ENCODE peak calls at places on chromosomes 5 and 9, in seven cellular contexts. W, D, B, E, U, P and C are unnamed samples.

GRCh38 chr5:1120236-1120999 is 8.6 kb upstream of the SLC12A7 start:
- DNase-seq in W (no peak), P (no peak), D (no peak), B (no peak), E (no peak), U (no peak), C (no peak)

GRCh38 chr5:126535856-126536545 is 59.0 kb downstream of the ALDH7A1 start:
- DNase-seq in P (no peak), W (no peak), D (no peak), U (peak), E (no peak), B (no peak), C (no peak)

GRCh38 chr9:108710424-108710823 is 145.4 kb downstream of the ACTL7B start:
- DNase-seq in W (no peak), P (no peak), B (no peak), U (no peak), D (no peak), E (no peak), C (no peak)

GRCh38 chr5:150034677-150035076 is 34.1 kb downstream of the HMGXB3 start:
- DNase-seq in B (no peak), E (no peak), D (no peak), W (no peak), U (no peak), P (no peak), C (no peak)

GRCh38 chr5:89584339-89584956 is 701.5 kb upstream of the MEF2C start:
- DNase-seq in B (no peak), P (no peak), U (no peak), W (no peak), E (no peak), D (no peak), C (peak)

GRCh38 chr5:142826741-142827492 is 56.7 kb downstream of the ARHGAP26 start:
- DNase-seq in B (no peak), P (no peak), D (no peak), U (no peak), W (no peak), E (no peak), C (peak)

GRCh38 chr9:105694848-105695581 is 674 bp downstream of the TMEM38B start:
- DNase-seq in P (peak), D (peak), U (peak), B (peak), W (peak), E (peak), C (peak)

GRCh38 chr9:82606761-82607382 is 456.1 kb downstream of the RASEF start:
- DNase-seq in U (no peak), P (no peak), B (no peak), D (no peak), W (peak), E (no peak), C (peak)

GRCh38 chr9:92538541-92538940 is 2.8 kb upstream of the ECM2 start:
- DNase-seq in D (no peak), W (no peak), P (no peak), E (no peak), B (no peak), U (no peak), C (peak)

GRCh38 chr5:178074266-178074952 is 38.9 kb upstream of the N4BP3 start:
- DNase-seq in D (no peak), W (no peak), E (no peak), P (no peak), B (no peak), U (no peak), C (no peak)

GRCh38 chr9:27545471-27545870 is 15.9 kb upstream of the MOB3B start:
- DNase-seq in B (no peak), D (no peak), E (no peak), U (no peak), P (no peak), W (peak), C (no peak)

GRCh38 chr5:102755691-102756371 is 726 bp downstream of the PAM start:
- DNase-seq in U (peak), P (peak), W (peak), E (peak), B (peak), D (peak), C (peak)

GRCh38 chr5:57082441-57083067 is 91.3 kb upstream of the GPBP1 start:
- DNase-seq in E (no peak), U (no peak), D (no peak), B (no peak), P (no peak), W (no peak), C (no peak)

GRCh38 chr9:136840140-136840876 is 2.0 kb upstream of the AJM1 start:
- DNase-seq in U (no peak), P (no peak), D (no peak), W (no peak), E (no peak), B (no peak), C (no peak)

GRCh38 chr5:94503677-94504076 is 114.7 kb downstream of the KIAA0825 start:
- DNase-seq in P (no peak), W (no peak), E (no peak), D (no peak), U (no peak), B (no peak), C (no peak)

GRCh38 chr5:1063661-1064382 is 48.0 kb downstream of the SLC12A7 start:
- DNase-seq in W (no peak), E (no peak), U (no peak), P (peak), D (no peak), B (no peak), C (no peak)

GRCh38 chr9:126114850-126115460 is 211.7 kb upstream of the MVB12B start:
- DNase-seq in E (no peak), B (peak), P (no peak), D (no peak), W (no peak), U (peak), C (no peak)

GRCh38 chr9:35911690-35912089 is 2.4 kb downstream of the SPAAR start:
- DNase-seq in P (no peak), D (no peak), B (no peak), U (no peak), W (no peak), E (no peak), C (no peak)

GRCh38 chr9:3963266-3964019 is 336.4 kb downstream of the GLIS3 start:
- DNase-seq in W (no peak), B (no peak), U (no peak), P (no peak), D (no peak), E (peak), C (peak)

GRCh38 chr9:129497064-129497836 is 123.7 kb downstream of the C9orf50 start:
- DNase-seq in E (peak), P (no peak), D (no peak), B (no peak), U (no peak), W (no peak), C (no peak)

GRCh38 chr5:175885813-175886212 is 14.4 kb downstream of the CPLX2 start:
- DNase-seq in B (no peak), D (no peak), E (no peak), W (no peak), U (no peak), P (no peak), C (no peak)

GRCh38 chr9:89444212-89444611 is 53.7 kb downstream of the SEMA4D start:
- DNase-seq in E (no peak), D (no peak), B (peak), U (no peak), P (no peak), W (peak), C (no peak)

GRCh38 chr9:27154923-27155322 is 45.9 kb downstream of the TEK start:
- DNase-seq in D (no peak), P (no peak), U (no peak), W (no peak), E (no peak), B (no peak), C (peak)

GRCh38 chr5:34519489-34520220 is 136.5 kb upstream of the RAI14 start:
- DNase-seq in B (no peak), D (no peak), E (no peak), P (no peak), U (no peak), W (no peak), C (no peak)

GRCh38 chr5:14263700-14264099 is 120.6 kb downstream of the TRIO start:
- DNase-seq in U (no peak), E (no peak), P (no peak), D (no peak), B (no peak), W (no peak), C (no peak)

GRCh38 chr9:137982132-137982666 is 104.6 kb downstream of the CACNA1B start:
- DNase-seq in B (no peak), D (no peak), U (no peak), E (no peak), W (no peak), P (no peak), C (no peak)

GRCh38 chr9:76490249-76490990 is 31.4 kb downstream of the GCNT1 start:
- DNase-seq in U (no peak), P (no peak), W (no peak), B (no peak), D (no peak), E (no peak), C (no peak)

GRCh38 chr5:101364469-101364868 is 461.4 kb upstream of the ST8SIA4 start:
- DNase-seq in B (no peak), E (no peak), W (no peak), U (no peak), D (no peak), P (no peak), C (no peak)

GRCh38 chr5:111461261-111461671 is 51.1 kb downstream of the STARD4 start:
- DNase-seq in D (no peak), B (no peak), W (no peak), P (no peak), U (no peak), E (no peak), C (no peak)

GRCh38 chr5:143653256-143653655 is 158.7 kb upstream of the HMHB1 start:
- DNase-seq in D (no peak), W (no peak), E (no peak), B (no peak), U (no peak), P (no peak), C (no peak)

GRCh38 chr5:37370550-37370863 is 399 bp downstream of the NUP155 start:
- DNase-seq in U (no peak), P (no peak), B (no peak), W (no peak), D (no peak), E (no peak), C (peak)

GRCh38 chr5:37375091-37375490 is 4.0 kb upstream of the WDR70 start:
- DNase-seq in U (no peak), E (no peak), W (no peak), D (no peak), B (no peak), P (no peak), C (no peak)

GRCh38 chr5:37370864-37371726 is at the start of gene NUP155:
- DNase-seq in U (peak), E (peak), W (peak), P (peak), D (peak), B (peak), C (peak)
- TF ChIP-seq POLR2A in U (peak), E (peak), W (peak), P (peak), D (peak), B (peak), C (peak)

GRCh38 chr5:68656936-68657857 is 436.6 kb upstream of the SLC30A5 start:
- DNase-seq in B (no peak), U (no peak), D (no peak), P (no peak), E (no peak), W (no peak), C (no peak)
- TF ChIP-seq POLR2A in B (no peak), U (no peak), D (no peak), P (no peak), E (no peak), W (no peak), C (no peak)

DNA sequence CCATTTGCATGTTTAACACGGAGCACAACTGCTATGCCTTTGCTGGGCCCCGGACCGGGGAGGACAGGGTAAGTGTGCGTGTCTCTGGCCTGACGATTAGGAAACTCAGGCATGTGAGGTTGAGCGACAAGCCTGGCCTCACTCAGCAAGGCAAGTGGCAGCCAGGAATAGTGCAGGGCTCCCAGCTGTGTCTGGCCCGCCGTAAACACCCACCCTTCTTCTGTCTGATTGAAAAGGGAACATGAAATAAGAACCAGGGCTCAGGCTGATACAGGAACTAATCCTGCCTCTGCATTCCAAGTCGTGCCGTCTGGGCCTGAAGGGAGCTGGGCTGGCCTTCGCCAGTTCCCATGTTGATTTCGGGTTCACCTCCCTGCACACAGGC is 22.2 kb downstream of the FAM78A start:
- DNase-seq in P (no peak), W (peak), B (peak), E (no peak), U (no peak), D (peak), C (no peak)
- TF ChIP-seq POLR2A in P (no peak), W (no peak), B (no peak), E (no peak), U (no peak), D (no peak), C (no peak)

GRCh38 chr5:151056367-151057306 is 24.2 kb downstream of the TNIP1 start:
- DNase-seq in W (no peak), B (peak), U (no peak), D (no peak), E (no peak), P (no peak), C (no peak)

GRCh38 chr5:151060742-151061141 is 20.1 kb downstream of the TNIP1 start:
- DNase-seq in P (no peak), U (no peak), B (peak), W (no peak), E (no peak), D (no peak), C (no peak)

GRCh38 chr5:151058301-151058700 is 22.5 kb downstream of the TNIP1 start:
- DNase-seq in B (no peak), U (no peak), P (no peak), E (no peak), W (no peak), D (no peak), C (no peak)

GRCh38 chr5:151062405-151063135 is 18.3 kb downstream of the TNIP1 start:
- DNase-seq in E (no peak), P (no peak), B (peak), D (no peak), W (no peak), U (no peak), C (no peak)

GRCh38 chr5:151058891-151059611 is 21.8 kb downstream of the TNIP1 start:
- DNase-seq in W (no peak), D (no peak), P (peak), U (no peak), E (no peak), B (peak), C (no peak)
- TF ChIP-seq POLR2A in W (no peak), D (no peak), P (no peak), U (no peak), E (no peak), B (no peak), C (no peak)

GRCh38 chr9:133421615-133422542 is at the start of gene ADAMTS13:
- DNase-seq in W (no peak), D (no peak), E (no peak), P (no peak), U (no peak), B (no peak), C (no peak)
- TF ChIP-seq POLR2A in W (no peak), D (no peak), E (no peak), P (no peak), U (no peak), B (no peak), C (no peak)

GRCh38 chr5:138352071-138352721 is at the start of gene KDM3B:
- DNase-seq in W (peak), B (peak), P (peak), E (peak), D (peak), U (peak), C (peak)

GRCh38 chr5:138354387-138354786 is 1.9 kb downstream of the KDM3B start:
- DNase-seq in E (no peak), U (no peak), B (no peak), D (no peak), W (no peak), P (no peak), C (no peak)

GRCh38 chr5:138351517-138351916 is 968 bp upstream of the KDM3B start:
- DNase-seq in B (no peak), P (no peak), W (no peak), U (no peak), E (no peak), D (no peak), C (no peak)

GRCh38 chr5:138353550-138353893 is 1.0 kb downstream of the KDM3B start:
- DNase-seq in W (no peak), E (no peak), D (no peak), B (no peak), U (no peak), P (no peak), C (no peak)

DNA sequence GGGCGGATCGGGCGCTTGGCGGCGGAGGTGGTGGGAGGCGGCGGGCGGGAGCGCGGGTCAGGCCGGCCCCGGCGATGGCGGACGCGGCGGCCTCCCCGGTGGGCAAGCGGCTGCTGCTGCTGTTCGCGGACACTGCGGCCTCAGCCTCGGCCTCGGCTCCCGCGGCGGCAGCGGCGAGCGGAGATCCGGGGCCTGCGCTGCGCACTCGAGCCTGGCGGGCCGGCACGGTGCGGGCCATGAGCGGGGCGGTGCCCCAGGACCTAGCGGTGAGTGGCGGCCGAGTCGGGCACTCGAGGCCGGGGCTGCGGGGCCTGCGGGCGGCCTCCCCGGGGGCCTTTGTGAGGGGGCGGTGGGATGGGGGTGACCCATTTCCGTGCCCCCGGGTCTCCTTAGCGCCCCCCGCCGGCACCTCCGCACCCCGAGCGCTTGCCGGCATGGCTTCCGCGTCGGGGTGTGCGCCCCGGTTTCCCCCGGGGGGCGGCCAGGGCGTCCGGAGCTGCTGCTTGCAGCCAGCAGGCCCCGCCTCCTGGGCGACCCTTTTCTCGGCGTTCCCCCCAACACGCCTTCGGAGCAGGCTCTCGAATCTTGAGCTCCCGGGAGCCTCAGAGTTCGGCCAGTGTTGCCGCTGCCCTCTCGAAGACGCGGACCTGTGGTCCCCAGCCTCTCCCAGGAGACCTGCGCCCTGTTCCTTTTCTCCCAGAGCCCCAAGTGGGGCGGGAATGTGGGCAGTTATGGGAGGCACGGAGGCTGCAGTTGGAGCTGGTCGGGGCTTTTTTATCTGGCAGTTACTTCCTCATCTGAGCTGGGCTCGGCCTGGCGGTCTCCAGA is 451 bp downstream of the KDM3B start:
- DNase-seq in D (peak), E (peak), P (peak), B (peak), W (peak), U (no peak), C (no peak)
- TF ChIP-seq POLR2A in D (peak), E (no peak), P (peak), B (no peak), W (peak), U (peak), C (peak)

DNA sequence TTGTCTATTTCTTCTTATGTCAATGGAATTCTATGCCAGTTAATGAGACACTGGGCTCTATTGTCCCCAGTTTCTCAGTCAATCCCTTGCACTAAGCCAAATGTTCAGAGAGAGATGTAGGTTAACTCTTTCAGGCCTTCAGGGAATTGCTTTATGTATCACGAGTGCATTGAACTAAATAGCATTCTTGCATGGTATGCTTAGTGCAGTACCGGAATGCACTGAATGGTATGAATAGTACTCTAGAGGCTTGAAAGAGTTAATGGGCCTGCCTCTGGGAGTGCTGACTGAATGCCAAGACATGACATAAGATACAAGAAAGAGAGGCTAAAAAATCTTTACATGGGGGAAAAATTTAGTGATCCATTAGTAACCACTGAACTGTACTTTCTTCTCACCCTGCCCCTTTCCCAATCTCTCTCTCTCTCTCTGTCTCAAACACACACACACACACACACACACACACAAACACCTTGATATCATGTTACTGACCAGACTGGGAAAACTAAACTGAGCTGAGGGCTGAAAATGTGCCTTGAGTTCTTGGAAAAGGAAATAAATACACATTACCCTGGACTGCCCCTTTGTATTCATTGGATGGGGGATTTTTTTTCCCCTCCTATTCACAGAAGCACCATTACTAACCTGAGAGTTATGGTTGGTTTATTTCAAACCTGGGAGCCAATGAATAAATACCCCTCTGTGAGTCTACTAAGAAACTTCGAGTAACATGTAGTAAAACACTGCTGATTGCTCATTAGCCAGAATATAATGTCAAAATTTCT is 35.4 kb upstream of the TMC1 start:
- DNase-seq in D (no peak), P (no peak), W (no peak), E (no peak), B (no peak), U (no peak), C (no peak)
- TF ChIP-seq POLR2A in D (no peak), P (no peak), W (no peak), E (no peak), B (no peak), U (no peak), C (no peak)

DNA sequence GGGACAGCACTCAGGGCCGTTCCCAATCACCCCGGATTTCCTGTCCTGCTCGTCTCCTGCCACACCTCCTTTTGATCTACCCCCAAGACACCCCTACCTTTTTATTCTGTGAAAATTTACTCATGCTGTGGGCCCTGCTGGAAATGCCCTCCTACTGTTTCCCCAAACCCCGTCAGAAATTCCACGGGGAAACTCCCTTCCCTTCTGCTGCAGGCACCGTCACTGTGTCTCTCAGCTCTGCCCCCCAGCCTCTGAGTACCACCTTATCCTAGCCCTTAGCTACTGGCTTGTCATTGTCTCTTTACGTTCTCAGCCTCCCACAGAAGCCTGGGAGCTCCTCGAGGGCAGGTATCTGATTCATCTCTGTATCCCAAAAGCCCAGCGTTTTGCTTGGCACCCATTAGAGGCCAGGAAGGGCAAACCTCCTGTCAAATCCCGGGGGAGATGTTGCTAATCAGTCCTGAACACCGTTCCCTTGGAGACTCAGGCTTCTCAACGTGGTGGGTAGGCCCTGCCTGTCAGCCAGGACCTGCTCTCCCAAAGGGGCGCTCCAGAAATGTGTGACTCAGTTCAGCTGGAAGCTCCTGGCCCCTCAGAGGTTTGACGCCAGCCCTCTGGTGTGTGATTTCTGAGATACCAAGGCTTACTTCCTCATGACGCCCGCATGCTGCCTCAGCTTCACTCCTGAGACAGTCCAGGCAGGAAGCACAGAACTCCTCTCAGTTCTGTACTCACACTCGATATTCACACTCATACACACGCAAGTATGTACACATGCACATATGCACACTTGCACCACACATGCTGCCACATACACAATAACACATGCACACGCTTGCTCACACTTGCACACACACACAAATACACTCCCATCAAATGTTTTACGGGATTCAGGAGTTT is 50.7 kb upstream of the GRHPR start:
- DNase-seq in W (no peak), D (peak), P (no peak), E (no peak), U (no peak), B (no peak), C (no peak)
- TF ChIP-seq POLR2A in W (no peak), D (no peak), P (no peak), E (no peak), U (no peak), B (no peak), C (no peak)